ENCODE peak calls at places on chromosomes 7 and 10, in nine cellular contexts. One of them, this sample, is unnamed.

GRCh38 chr7:97018775-97019535 is 5.7 kb downstream of the DLX5 start:
- DNase-seq in neuronal stem cell: peak; percentile 27
- DNase-seq in activated CD4-positive, alpha-beta T cell treated with anti-CD3 and anti-CD28 coated beads, Interleukin-2, amount 50 U/mL, for 1 hour: no peak
- DNase-seq in colonic mucosa: no peak
- DNase-seq in T-cell: no peak
- DNase-seq in prostate gland: no peak
- DNase-seq in HS-27A: no peak
- DNase-seq in transverse colon: no peak
- DNase-seq in NCI-H1092: no peak
- DNase-seq in this sample: no peak

GRCh38 chr10:78814430-78814806 is 254.3 kb upstream of the ZMIZ1 start:
- DNase-seq in neuronal stem cell: no peak
- DNase-seq in activated CD4-positive, alpha-beta T cell treated with anti-CD3 and anti-CD28 coated beads, Interleukin-2, amount 50 U/mL, for 1 hour: no peak
- DNase-seq in colonic mucosa: no peak
- DNase-seq in T-cell: no peak
- DNase-seq in prostate gland: no peak
- DNase-seq in HS-27A: no peak
- DNase-seq in transverse colon: no peak
- DNase-seq in NCI-H1092: no peak
- DNase-seq in this sample: no peak

GRCh38 chr10:116796469-116796868 is 52.8 kb upstream of the ENO4 start:
- DNase-seq in neuronal stem cell: no peak
- DNase-seq in activated CD4-positive, alpha-beta T cell treated with anti-CD3 and anti-CD28 coated beads, Interleukin-2, amount 50 U/mL, for 1 hour: no peak
- DNase-seq in colonic mucosa: no peak
- DNase-seq in T-cell: no peak
- DNase-seq in prostate gland: no peak
- DNase-seq in HS-27A: no peak
- DNase-seq in transverse colon: no peak
- DNase-seq in NCI-H1092: no peak
- DNase-seq in this sample: no peak

GRCh38 chr10:178208-178607 is 43.0 kb downstream of the ZMYND11 start:
- DNase-seq in neuronal stem cell: no peak
- DNase-seq in activated CD4-positive, alpha-beta T cell treated with anti-CD3 and anti-CD28 coated beads, Interleukin-2, amount 50 U/mL, for 1 hour: no peak
- DNase-seq in colonic mucosa: no peak
- DNase-seq in T-cell: no peak
- DNase-seq in prostate gland: no peak
- DNase-seq in HS-27A: no peak
- DNase-seq in transverse colon: no peak
- DNase-seq in NCI-H1092: no peak
- DNase-seq in this sample: peak; percentile 60

GRCh38 chr10:14486777-14487510 is 156.2 kb upstream of the FRMD4A start:
- DNase-seq in neuronal stem cell: no peak
- DNase-seq in activated CD4-positive, alpha-beta T cell treated with anti-CD3 and anti-CD28 coated beads, Interleukin-2, amount 50 U/mL, for 1 hour: no peak
- DNase-seq in colonic mucosa: no peak
- DNase-seq in T-cell: no peak
- DNase-seq in prostate gland: no peak
- DNase-seq in HS-27A: no peak
- DNase-seq in transverse colon: no peak
- DNase-seq in NCI-H1092: no peak
- DNase-seq in this sample: no peak

GRCh38 chr10:69047111-69047837 is 40.6 kb upstream of the SRGN start:
- DNase-seq in neuronal stem cell: no peak
- DNase-seq in activated CD4-positive, alpha-beta T cell treated with anti-CD3 and anti-CD28 coated beads, Interleukin-2, amount 50 U/mL, for 1 hour: no peak
- DNase-seq in colonic mucosa: no peak
- DNase-seq in T-cell: no peak
- DNase-seq in prostate gland: no peak
- DNase-seq in HS-27A: no peak
- DNase-seq in transverse colon: no peak
- DNase-seq in NCI-H1092: no peak
- DNase-seq in this sample: no peak

GRCh38 chr7:73716318-73716890 is 3.1 kb downstream of the STX1A start:
- DNase-seq in neuronal stem cell: no peak
- DNase-seq in activated CD4-positive, alpha-beta T cell treated with anti-CD3 and anti-CD28 coated beads, Interleukin-2, amount 50 U/mL, for 1 hour: no peak
- DNase-seq in colonic mucosa: no peak
- DNase-seq in T-cell: no peak
- DNase-seq in prostate gland: no peak
- DNase-seq in HS-27A: no peak
- DNase-seq in transverse colon: no peak
- DNase-seq in NCI-H1092: no peak
- DNase-seq in this sample: no peak

GRCh38 chr10:95245425-95246055 is 45.3 kb downstream of the PDLIM1 start:
- DNase-seq in neuronal stem cell: no peak
- DNase-seq in activated CD4-positive, alpha-beta T cell treated with anti-CD3 and anti-CD28 coated beads, Interleukin-2, amount 50 U/mL, for 1 hour: no peak
- DNase-seq in colonic mucosa: no peak
- DNase-seq in T-cell: no peak
- DNase-seq in prostate gland: no peak
- DNase-seq in HS-27A: no peak
- DNase-seq in transverse colon: no peak
- DNase-seq in NCI-H1092: no peak
- DNase-seq in this sample: peak; percentile 65

GRCh38 chr10:122957474-122957873 is 3.4 kb upstream of the C10orf88 start:
- DNase-seq in neuronal stem cell: no peak
- DNase-seq in activated CD4-positive, alpha-beta T cell treated with anti-CD3 and anti-CD28 coated beads, Interleukin-2, amount 50 U/mL, for 1 hour: no peak
- DNase-seq in colonic mucosa: no peak
- DNase-seq in T-cell: no peak
- DNase-seq in prostate gland: no peak
- DNase-seq in HS-27A: no peak
- DNase-seq in transverse colon: no peak
- DNase-seq in NCI-H1092: no peak
- DNase-seq in this sample: no peak

GRCh38 chr10:96448021-96448457 is 65.7 kb downstream of the TLL2 start:
- DNase-seq in neuronal stem cell: no peak
- DNase-seq in activated CD4-positive, alpha-beta T cell treated with anti-CD3 and anti-CD28 coated beads, Interleukin-2, amount 50 U/mL, for 1 hour: no peak
- DNase-seq in colonic mucosa: no peak
- DNase-seq in T-cell: no peak
- DNase-seq in prostate gland: no peak
- DNase-seq in HS-27A: no peak
- DNase-seq in transverse colon: peak; percentile 14
- DNase-seq in NCI-H1092: no peak
- DNase-seq in this sample: no peak

GRCh38 chr10:62687230-62687748 is 117.2 kb upstream of the ADO start:
- DNase-seq in neuronal stem cell: no peak
- DNase-seq in activated CD4-positive, alpha-beta T cell treated with anti-CD3 and anti-CD28 coated beads, Interleukin-2, amount 50 U/mL, for 1 hour: no peak
- DNase-seq in colonic mucosa: no peak
- DNase-seq in T-cell: no peak
- DNase-seq in prostate gland: no peak
- DNase-seq in HS-27A: no peak
- DNase-seq in transverse colon: no peak
- DNase-seq in NCI-H1092: no peak
- DNase-seq in this sample: no peak

GRCh38 chr7:151166629-151167196 is 781 bp downstream of the GBX1 start:
- DNase-seq in neuronal stem cell: peak; percentile 23
- DNase-seq in activated CD4-positive, alpha-beta T cell treated with anti-CD3 and anti-CD28 coated beads, Interleukin-2, amount 50 U/mL, for 1 hour: no peak
- DNase-seq in colonic mucosa: no peak
- DNase-seq in T-cell: peak; percentile 14
- DNase-seq in prostate gland: no peak
- DNase-seq in HS-27A: no peak
- DNase-seq in transverse colon: no peak
- DNase-seq in NCI-H1092: no peak
- DNase-seq in this sample: no peak

GRCh38 chr10:103833731-103834365 is 21.5 kb downstream of the SH3PXD2A start:
- DNase-seq in neuronal stem cell: no peak
- DNase-seq in activated CD4-positive, alpha-beta T cell treated with anti-CD3 and anti-CD28 coated beads, Interleukin-2, amount 50 U/mL, for 1 hour: no peak
- DNase-seq in colonic mucosa: peak; percentile 93
- DNase-seq in T-cell: no peak
- DNase-seq in prostate gland: no peak
- DNase-seq in HS-27A: no peak
- DNase-seq in transverse colon: peak; percentile 78
- DNase-seq in NCI-H1092: no peak
- DNase-seq in this sample: peak; percentile 58

This sample was measured in OCI-LY7.